ENCODE peak calls at places on chromosomes 16 and 17, in four cellular contexts. C is uterus; Q is nucleus accumbens; G is stimulated activated CD4-positive, alpha-beta T cell treated with anti-CD3 and anti-CD28 coated beads, Interleukin-1b, Interleukin-23, amount 100 ng/mL, for 1 hour. T is an unnamed sample.

GRCh38 chr16:16025214-16025968 is 76.0 kb downstream of the ABCC1 start:
- DNase-seq in G (no peak), Q (no peak), C (no peak), T (peak; percentile 5)

GRCh38 chr17:28317965-28318758 is 838 bp upstream of the TMEM97 start:
- DNase-seq in C (no peak), Q (no peak), G (no peak), T (no peak)

GRCh38 chr16:14486520-14487303 is 143.3 kb downstream of the PARN start:
- DNase-seq in G (no peak), Q (peak; percentile 79), C (peak; percentile 87), T (peak; percentile 88)

GRCh38 chr17:17086585-17086984 is 44.3 kb downstream of the MPRIP start:
- DNase-seq in Q (no peak), G (no peak), C (no peak), T (no peak)

GRCh38 chr16:17555176-17555575 is 84.4 kb upstream of the XYLT1 start:
- DNase-seq in C (no peak), G (no peak), Q (no peak), T (no peak)

GRCh38 chr16:87303431-87303930 is 13.7 kb downstream of the C16orf95 start:
- DNase-seq in G (no peak), Q (no peak), C (no peak), T (no peak)

GRCh38 chr16:89842471-89843408 is 14.5 kb downstream of the SPIRE2 start:
- DNase-seq in G (no peak), Q (no peak), C (no peak), T (no peak)

GRCh38 chr16:58128721-58129096 is 472 bp downstream of the CFAP20 start:
- DNase-seq in G (no peak), Q (no peak), C (no peak), T (no peak)

GRCh38 chr17:2850991-2851390 is 54.8 kb downstream of the RAP1GAP2 start:
- DNase-seq in G (no peak), C (no peak), Q (no peak), T (no peak)

GRCh38 chr16:84459517-84459894 is 45.0 kb downstream of the MEAK7 start:
- DNase-seq in G (no peak), C (no peak), Q (no peak), T (no peak)

GRCh38 chr16:72400257-72401078 is 228.5 kb upstream of the PMFBP1 start:
- DNase-seq in G (no peak), Q (peak; percentile 31), C (no peak), T (peak; percentile 84)

GRCh38 chr17:47720754-47721533 is 12.1 kb upstream of the TBX21 start:
- DNase-seq in G (peak; percentile 78), C (no peak), Q (no peak), T (no peak)

GRCh38 chr16:22813946-22814325 is at the start of gene HS3ST2:
- DNase-seq in G (no peak), Q (peak; percentile 12), C (peak; percentile 15), T (no peak)

GRCh38 chr17:1709971-1710806 is at the start of gene TLCD2:
- DNase-seq in G (no peak), Q (no peak), C (peak; percentile 70), T (no peak)

GRCh38 chr17:78572277-78573205 is 4.7 kb downstream of the DNAH17 start:
- DNase-seq in Q (no peak), C (no peak), G (no peak), T (no peak)

GRCh38 chr16:81485225-81485624 is 40.6 kb downstream of the CMIP start:
- DNase-seq in C (no peak), Q (no peak), G (no peak), T (no peak)